ENCODE peak calls at places on chromosomes 4 and X, in four cellular contexts. L, E, J and O are unnamed samples.

GRCh38 chrX:20727447-20727846 is 460.7 kb upstream of the RPS6KA3 start:
- DNase-seq in L (no peak), E (no peak), J (no peak), O (no peak)

GRCh38 chr4:5037553-5038551 is 13.4 kb upstream of the STK32B start:
- DNase-seq in L (no peak), E (no peak), J (peak), O (no peak)

GRCh38 chrX:17635231-17635630 is 102.1 kb upstream of the SCML1 start:
- DNase-seq in L (no peak), E (peak), J (no peak), O (peak)

GRCh38 chr4:40702800-40703151 is 47.0 kb upstream of the NSUN7 start:
- DNase-seq in L (no peak), E (no peak), J (peak), O (no peak)

GRCh38 chr4:39699676-39700409 is 1.9 kb downstream of the UBE2K start:
- DNase-seq in L (no peak), E (no peak), J (peak), O (no peak)

GRCh38 chr4:169252339-169253086 is 18.2 kb downstream of the SH3RF1 start:
- DNase-seq in L (no peak), E (no peak), J (no peak), O (no peak)

GRCh38 chr4:3021627-3022026 is 52.7 kb downstream of the HTT-AS start:
- DNase-seq in L (no peak), E (no peak), J (no peak), O (no peak)

GRCh38 chr4:38570647-38571326 is 93.2 kb upstream of the KLF3 start:
- DNase-seq in L (no peak), E (no peak), J (peak), O (no peak)

GRCh38 chrX:30865020-30865419 is 24.0 kb downstream of the TAB3 start:
- DNase-seq in L (no peak), E (peak), J (peak), O (peak)

GRCh38 chr4:80237992-80238391 is 28.5 kb upstream of the FGF5 start:
- DNase-seq in L (no peak), E (no peak), J (peak), O (no peak)

GRCh38 chr4:135197650-135198049 is 996.1 kb upstream of the PABPC4L start:
- DNase-seq in L (no peak), E (no peak), J (no peak), O (no peak)

GRCh38 chr4:80839792-80840191 is 190.7 kb upstream of the BMP3 start:
- DNase-seq in L (no peak), E (no peak), J (no peak), O (no peak)

GRCh38 chr4:149690726-149691125 is 124.9 kb downstream of the IQCM start:
- DNase-seq in L (no peak), E (no peak), J (no peak), O (no peak)

GRCh38 chrX:136468391-136469103 is 19.2 kb upstream of the BRS3 start:
- DNase-seq in L (no peak), E (no peak), J (peak), O (no peak)

GRCh38 chr4:32841217-32841616 is 2121.0 kb downstream of the PCDH7 start:
- DNase-seq in L (no peak), E (no peak), J (no peak), O (no peak)

GRCh38 chrX:27057883-27058282 is 405.3 kb downstream of the PPP4R3C start:
- DNase-seq in L (no peak), E (no peak), J (no peak), O (no peak)

GRCh38 chr4:184279496-184280082 is 61.9 kb upstream of the ENPP6 start:
- DNase-seq in L (no peak), E (no peak), J (no peak), O (no peak)

GRCh38 chrX:152958047-152958446 is 35.9 kb downstream of the PNMA5 start:
- DNase-seq in L (no peak), E (no peak), J (peak), O (no peak)

GRCh38 chr4:92328095-92328494 is 24.3 kb downstream of the GRID2 start:
- DNase-seq in L (no peak), E (no peak), J (no peak), O (no peak)

GRCh38 chr4:88159137-88159725 is 792 bp upstream of the ABCG2 start:
- DNase-seq in L (no peak), E (no peak), J (peak), O (no peak)

GRCh38 chrX:16778545-16778944 is 7.7 kb upstream of the TXLNG start:
- DNase-seq in L (no peak), E (no peak), J (no peak), O (no peak)

GRCh38 chr4:140423106-140423505 is 4.3 kb downstream of the CLGN start:
- DNase-seq in L (no peak), E (no peak), J (peak), O (no peak)

GRCh38 chr4:69995526-69996016 is at the start of gene STATH:
- DNase-seq in L (no peak), E (no peak), J (peak), O (no peak)

GRCh38 chrX:109535578-109535977 is 1.1 kb upstream of the NXT2 start:
- DNase-seq in L (no peak), E (no peak), J (no peak), O (no peak)

GRCh38 chr4:6492861-6493667 is 20.6 kb upstream of the PPP2R2C start:
- DNase-seq in L (no peak), E (no peak), J (no peak), O (no peak)

GRCh38 chrX:5965406-5965805 is 263.3 kb downstream of the NLGN4X start:
- DNase-seq in L (no peak), E (no peak), J (no peak), O (peak)

GRCh38 chr4:2482693-2483092 is 13.8 kb downstream of the RNF4 start:
- DNase-seq in L (no peak), E (no peak), J (no peak), O (no peak)

GRCh38 chr4:1192091-1192492 is 19.7 kb upstream of the SPON2 start:
- DNase-seq in L (peak), E (peak), J (peak), O (no peak)

GRCh38 chr4:1632109-1633104 is 51.7 kb downstream of the FAM53A start:
- DNase-seq in L (no peak), E (no peak), J (no peak), O (no peak)

GRCh38 chr4:165288639-165289428 is 38.6 kb upstream of the MSMO1 start:
- DNase-seq in L (no peak), E (no peak), J (peak), O (no peak)

GRCh38 chr4:131052646-131053045 is 1956.7 kb downstream of the C4orf33 start:
- DNase-seq in L (no peak), E (no peak), J (peak), O (no peak)

GRCh38 chr4:38654273-38654672 is 9.7 kb upstream of the KLF3 start:
- DNase-seq in L (no peak), E (no peak), J (no peak), O (no peak)

GRCh38 chr4:111128327-111128726 is 505.4 kb upstream of the PITX2 start:
- DNase-seq in L (no peak), E (no peak), J (no peak), O (no peak)

GRCh38 chrX:88425739-88426138 is 321.3 kb upstream of the CPXCR1 start:
- DNase-seq in L (no peak), E (no peak), J (no peak), O (no peak)
- TF ChIP-seq CTCF in L (no peak), E (peak), J (no peak), O (peak)

GRCh38 chr4:25440478-25441030 is 63.5 kb downstream of the ANAPC4 start:
- DNase-seq in L (peak), E (no peak), J (no peak), O (no peak)
- TF ChIP-seq CTCF in L (no peak), E (no peak), J (no peak), O (no peak)

GRCh38 chr4:106818764-106819163 is 217.3 kb downstream of the DKK2 start:
- DNase-seq in L (no peak), E (no peak), J (no peak), O (no peak)
- TF ChIP-seq CTCF in L (no peak), E (no peak), J (no peak), O (no peak)

GRCh38 chrX:46836701-46837542 is at the start of gene RP2:
- DNase-seq in L (peak), E (peak), J (peak), O (peak)
- TF ChIP-seq CTCF in L (no peak), E (no peak), J (no peak), O (no peak)

GRCh38 chr4:147842573-147842972 is 110.7 kb downstream of the ARHGAP10 start:
- DNase-seq in L (no peak), E (no peak), J (peak), O (no peak)

GRCh38 chr4:147839651-147840050 is 107.8 kb downstream of the ARHGAP10 start:
- DNase-seq in L (no peak), E (no peak), J (no peak), O (no peak)

GRCh38 chr4:147840846-147841732 is 109.2 kb downstream of the ARHGAP10 start:
- DNase-seq in L (no peak), E (no peak), J (no peak), O (no peak)

GRCh38 chr4:147846318-147847135 is 114.6 kb downstream of the ARHGAP10 start:
- DNase-seq in L (no peak), E (no peak), J (no peak), O (no peak)

GRCh38 chr4:147843162-147843561 is 111.3 kb downstream of the ARHGAP10 start:
- DNase-seq in L (no peak), E (peak), J (peak), O (peak)
- TF ChIP-seq CTCF in L (no peak), E (peak), J (peak), O (no peak)

GRCh38 chr4:141763373-141763772 is 127.0 kb downstream of the IL15 start:
- DNase-seq in L (no peak), E (no peak), J (no peak), O (no peak)
- TF ChIP-seq CTCF in L (no peak), E (no peak), J (no peak), O (no peak)

GRCh38 chrX:70554081-70554480 is 109.4 kb downstream of the DLG3 start:
- DNase-seq in L (no peak), E (no peak), J (peak), O (no peak)
- TF ChIP-seq CTCF in L (peak), E (no peak), J (no peak), O (no peak)